ENCODE peak calls at places on chromosomes 1 and 21, in seven cellular contexts. One of them, this sample, is unnamed.

GRCh38 chr1:6727535-6727934 is 25.9 kb upstream of the DNAJC11 start:
- DNase-seq in SK-N-SH: peak; percentile 73
- DNase-seq in sigmoid colon: no peak
- DNase-seq in suprapubic skin: no peak
- DNase-seq in tibial nerve: peak; percentile 48
- DNase-seq in stomach: peak; percentile 53
- DNase-seq in ovary: no peak
- DNase-seq in this sample: peak; percentile 59

GRCh38 chr1:214281030-214281901 is at the start of gene SMYD2:
- DNase-seq in tibial nerve: peak; percentile 27
- DNase-seq in SK-N-SH: peak; percentile 93
- DNase-seq in suprapubic skin: peak; percentile 82
- DNase-seq in sigmoid colon: peak; percentile 78
- DNase-seq in ovary: peak; percentile 79
- DNase-seq in stomach: peak; percentile 75
- DNase-seq in this sample: peak; percentile 56

GRCh38 chr21:45130324-45130774 is 56.0 kb downstream of the ADARB1 start:
- DNase-seq in sigmoid colon: peak; percentile 85
- DNase-seq in SK-N-SH: no peak
- DNase-seq in suprapubic skin: no peak
- DNase-seq in stomach: no peak
- DNase-seq in tibial nerve: no peak
- DNase-seq in ovary: peak; percentile 66
- DNase-seq in this sample: no peak

GRCh38 chr1:20478072-20478660 is 7.8 kb downstream of the CAMK2N1 start:
- DNase-seq in tibial nerve: no peak
- DNase-seq in stomach: no peak
- DNase-seq in sigmoid colon: no peak
- DNase-seq in ovary: no peak
- DNase-seq in SK-N-SH: no peak
- DNase-seq in suprapubic skin: no peak
- DNase-seq in this sample: no peak

GRCh38 chr1:63524166-63524565 is 841 bp downstream of the EFCAB7 start:
- DNase-seq in ovary: no peak
- DNase-seq in sigmoid colon: no peak
- DNase-seq in suprapubic skin: no peak
- DNase-seq in SK-N-SH: peak; percentile 4
- DNase-seq in tibial nerve: no peak
- DNase-seq in stomach: no peak
- DNase-seq in this sample: no peak

GRCh38 chr1:186790101-186790500 is 38.6 kb upstream of the PLA2G4A start:
- DNase-seq in ovary: no peak
- DNase-seq in tibial nerve: no peak
- DNase-seq in sigmoid colon: no peak
- DNase-seq in suprapubic skin: no peak
- DNase-seq in stomach: no peak
- DNase-seq in SK-N-SH: no peak
- DNase-seq in this sample: no peak

GRCh38 chr1:160710531-160711252 is 930 bp downstream of the CD48 start:
- DNase-seq in ovary: no peak
- DNase-seq in sigmoid colon: no peak
- DNase-seq in stomach: no peak
- DNase-seq in tibial nerve: no peak
- DNase-seq in suprapubic skin: no peak
- DNase-seq in SK-N-SH: no peak
- DNase-seq in this sample: no peak

GRCh38 chr1:95067069-95067468 is 5.7 kb downstream of the ALG14 start:
- DNase-seq in sigmoid colon: no peak
- DNase-seq in suprapubic skin: no peak
- DNase-seq in SK-N-SH: no peak
- DNase-seq in ovary: no peak
- DNase-seq in tibial nerve: no peak
- DNase-seq in stomach: no peak
- DNase-seq in this sample: peak; percentile 71

GRCh38 chr1:160167580-160167979 is 16.2 kb downstream of the ATP1A4 start:
- DNase-seq in suprapubic skin: no peak
- DNase-seq in stomach: no peak
- DNase-seq in tibial nerve: no peak
- DNase-seq in ovary: no peak
- DNase-seq in SK-N-SH: no peak
- DNase-seq in sigmoid colon: no peak
- DNase-seq in this sample: no peak

GRCh38 chr1:107795471-107795870 is 169.5 kb downstream of the VAV3 start:
- DNase-seq in suprapubic skin: no peak
- DNase-seq in SK-N-SH: no peak
- DNase-seq in stomach: no peak
- DNase-seq in ovary: no peak
- DNase-seq in tibial nerve: no peak
- DNase-seq in sigmoid colon: no peak
- DNase-seq in this sample: no peak

GRCh38 chr1:85027242-85027983 is 20.9 kb downstream of the MCOLN3 start:
- DNase-seq in ovary: no peak
- DNase-seq in tibial nerve: no peak
- DNase-seq in stomach: no peak
- DNase-seq in suprapubic skin: no peak
- DNase-seq in sigmoid colon: no peak
- DNase-seq in SK-N-SH: no peak
- DNase-seq in this sample: no peak

GRCh38 chr1:219459321-219460105 is 153.4 kb downstream of the ZC3H11B start:
- DNase-seq in SK-N-SH: peak; percentile 36
- DNase-seq in tibial nerve: no peak
- DNase-seq in ovary: no peak
- DNase-seq in suprapubic skin: no peak
- DNase-seq in sigmoid colon: no peak
- DNase-seq in stomach: no peak
- DNase-seq in this sample: no peak

GRCh38 chr1:87334351-87335174 is 5.9 kb downstream of the LMO4 start:
- DNase-seq in SK-N-SH: peak; percentile 42
- DNase-seq in sigmoid colon: peak; percentile 67
- DNase-seq in tibial nerve: no peak
- DNase-seq in suprapubic skin: peak; percentile 62
- DNase-seq in stomach: no peak
- DNase-seq in ovary: peak; percentile 40
- DNase-seq in this sample: no peak

GRCh38 chr1:23369335-23370013 is at the start of gene ZNF436:
- DNase-seq in sigmoid colon: peak; percentile 96
- DNase-seq in tibial nerve: peak; percentile 89
- DNase-seq in ovary: peak; percentile 90
- DNase-seq in SK-N-SH: peak; percentile 72
- DNase-seq in stomach: peak; percentile 77
- DNase-seq in suprapubic skin: peak; percentile 91
- DNase-seq in this sample: peak; percentile 41

GRCh38 chr1:23370270-23370743 is 671 bp upstream of the ZNF436 start:
- DNase-seq in suprapubic skin: no peak
- DNase-seq in stomach: no peak
- DNase-seq in SK-N-SH: no peak
- DNase-seq in tibial nerve: no peak
- DNase-seq in sigmoid colon: no peak
- DNase-seq in ovary: peak; percentile 34
- DNase-seq in this sample: no peak

GRCh38 chr1:23367451-23367790 is 2.2 kb downstream of the ZNF436 start:
- DNase-seq in stomach: no peak
- DNase-seq in sigmoid colon: no peak
- DNase-seq in SK-N-SH: no peak
- DNase-seq in ovary: peak; percentile 25
- DNase-seq in suprapubic skin: peak; percentile 64
- DNase-seq in tibial nerve: no peak
- DNase-seq in this sample: peak; percentile 19

GRCh38 chr1:23367791-23368561 is 1.7 kb downstream of the ZNF436 start:
- DNase-seq in sigmoid colon: peak; percentile 99
- DNase-seq in suprapubic skin: peak; percentile 99
- DNase-seq in ovary: peak; percentile 98
- DNase-seq in SK-N-SH: peak; percentile 97
- DNase-seq in tibial nerve: peak; percentile 97
- DNase-seq in stomach: peak; percentile 98
- DNase-seq in this sample: peak; percentile 97

DNA sequence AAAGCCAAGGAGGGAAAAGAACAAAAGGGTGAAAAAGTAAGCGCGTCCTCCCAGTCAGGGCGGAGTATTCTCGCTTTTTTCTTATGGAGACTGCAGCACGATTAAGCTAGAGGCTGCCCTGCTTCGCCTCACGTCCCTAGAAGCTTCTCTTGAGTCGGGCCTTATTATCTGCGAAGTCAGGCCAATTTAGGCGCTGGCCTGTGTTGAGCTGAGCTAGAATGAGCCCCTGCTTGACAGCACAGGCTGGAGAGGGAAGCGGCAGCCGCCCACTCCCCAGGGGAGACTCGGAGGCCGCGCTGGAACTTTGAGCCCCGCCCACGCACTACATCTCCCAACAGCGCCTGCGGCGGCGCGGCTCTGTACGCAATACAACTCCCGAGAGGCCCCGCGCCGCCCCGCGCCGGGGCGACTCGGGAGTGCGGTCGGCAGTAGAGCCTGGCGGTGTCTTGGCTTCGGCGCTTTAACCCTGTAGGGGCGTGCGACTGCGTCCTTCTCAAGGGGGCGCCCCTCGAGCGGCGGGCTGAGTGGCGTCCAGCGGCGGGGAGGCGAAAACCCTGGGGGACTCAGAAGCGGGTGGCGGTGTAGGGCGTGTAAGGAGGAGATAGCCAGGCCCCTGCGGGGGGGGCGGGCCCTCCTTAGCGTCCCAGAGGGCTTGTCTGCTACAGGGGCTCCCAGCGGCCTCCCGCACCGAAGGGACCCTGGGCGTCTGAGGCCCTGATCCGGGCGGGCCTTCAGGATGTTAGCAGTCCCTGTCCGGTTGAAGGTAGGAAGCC is 888 bp downstream of the ZNF436 start:
- DNase-seq in SK-N-SH: peak; percentile 89
- DNase-seq in tibial nerve: peak; percentile 88
- DNase-seq in ovary: peak; percentile 93
- DNase-seq in sigmoid colon: peak; percentile 96
- DNase-seq in stomach: peak; percentile 92
- DNase-seq in suprapubic skin: peak; percentile 95
- DNase-seq in this sample: peak; percentile 85
- TF ChIP-seq EP300 in SK-N-SH: no peak
- TF ChIP-seq EP300 in tibial nerve: peak; percentile 97
- TF ChIP-seq EP300 in ovary: peak; percentile 53
- TF ChIP-seq EP300 in sigmoid colon: no peak
- TF ChIP-seq EP300 in stomach: no peak
- TF ChIP-seq EP300 in suprapubic skin: peak; percentile 39
- TF ChIP-seq EP300 in this sample: no peak

DNA sequence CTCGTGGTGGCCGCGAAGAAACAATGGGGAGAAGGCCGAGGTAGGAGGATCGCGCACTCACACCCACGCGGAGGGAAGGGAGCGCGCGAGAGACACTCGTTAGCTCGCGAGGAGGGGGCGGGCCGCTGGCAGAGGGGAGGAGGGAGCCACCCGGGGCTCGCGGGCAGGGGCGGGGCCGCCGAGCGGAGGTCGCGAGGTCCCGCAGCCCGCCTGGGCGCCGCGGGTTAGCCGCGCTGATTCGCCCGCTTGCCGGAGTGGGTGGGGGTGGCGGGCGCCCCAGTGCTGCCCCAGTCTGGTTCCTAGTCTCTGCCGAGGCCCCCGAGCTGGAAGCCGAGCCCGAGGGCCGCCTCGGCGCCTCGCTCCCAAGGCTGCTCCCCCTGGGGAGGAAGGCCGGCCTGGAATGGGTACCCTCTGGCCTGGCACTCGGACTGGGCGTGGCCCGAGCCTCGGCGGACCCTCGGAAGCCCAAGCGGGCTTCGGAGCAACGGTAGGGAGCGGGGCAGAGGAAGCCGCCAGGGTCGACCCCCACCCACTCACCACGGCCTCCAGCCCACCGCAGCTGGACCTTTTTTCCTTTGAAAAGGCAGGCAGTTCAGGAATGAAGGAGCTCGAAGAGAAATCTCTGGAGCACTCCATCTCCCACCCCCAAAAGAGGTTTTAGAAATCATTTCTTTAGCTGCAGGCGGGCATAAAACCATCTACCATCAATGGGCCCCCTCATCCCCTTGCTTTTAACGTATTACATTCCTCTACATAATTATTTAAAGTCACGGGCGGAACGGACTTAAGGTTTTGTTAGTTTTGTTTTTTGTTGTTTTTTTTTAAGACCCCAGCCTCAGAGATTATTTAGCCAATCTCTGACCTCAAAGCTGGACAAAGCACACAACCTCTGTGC is 727 bp upstream of the TUT4 start:
- DNase-seq in tibial nerve: peak; percentile 72
- DNase-seq in ovary: peak; percentile 93
- DNase-seq in stomach: peak; percentile 79
- DNase-seq in SK-N-SH: peak; percentile 94
- DNase-seq in sigmoid colon: peak; percentile 93
- DNase-seq in suprapubic skin: peak; percentile 91
- DNase-seq in this sample: peak; percentile 74
- TF ChIP-seq EP300 in tibial nerve: peak; percentile 65
- TF ChIP-seq EP300 in ovary: no peak
- TF ChIP-seq EP300 in stomach: no peak
- TF ChIP-seq EP300 in SK-N-SH: no peak
- TF ChIP-seq EP300 in sigmoid colon: no peak
- TF ChIP-seq EP300 in suprapubic skin: no peak
- TF ChIP-seq EP300 in this sample: no peak

GRCh38 chr1:234093741-234094140 is 189.3 kb downstream of the SLC35F3 start:
- DNase-seq in stomach: no peak
- DNase-seq in ovary: peak; percentile 37
- DNase-seq in sigmoid colon: peak; percentile 69
- DNase-seq in tibial nerve: peak; percentile 10
- DNase-seq in suprapubic skin: no peak
- DNase-seq in SK-N-SH: peak; percentile 39
- DNase-seq in this sample: no peak

GRCh38 chr1:234090212-234091064 is 186.0 kb downstream of the SLC35F3 start:
- DNase-seq in tibial nerve: no peak
- DNase-seq in sigmoid colon: no peak
- DNase-seq in SK-N-SH: no peak
- DNase-seq in ovary: no peak
- DNase-seq in stomach: no peak
- DNase-seq in suprapubic skin: no peak
- DNase-seq in this sample: no peak

GRCh38 chr1:234089396-234089795 is 184.9 kb downstream of the SLC35F3 start:
- DNase-seq in ovary: no peak
- DNase-seq in suprapubic skin: no peak
- DNase-seq in tibial nerve: no peak
- DNase-seq in stomach: no peak
- DNase-seq in SK-N-SH: peak; percentile 22
- DNase-seq in sigmoid colon: no peak
- DNase-seq in this sample: no peak

GRCh38 chr1:234093107-234093506 is 188.6 kb downstream of the SLC35F3 start:
- DNase-seq in suprapubic skin: no peak
- DNase-seq in tibial nerve: no peak
- DNase-seq in stomach: no peak
- DNase-seq in sigmoid colon: no peak
- DNase-seq in ovary: no peak
- DNase-seq in SK-N-SH: no peak
- DNase-seq in this sample: no peak

GRCh38 chr1:234091065-234091401 is 186.6 kb downstream of the SLC35F3 start:
- DNase-seq in sigmoid colon: no peak
- DNase-seq in tibial nerve: no peak
- DNase-seq in SK-N-SH: no peak
- DNase-seq in ovary: no peak
- DNase-seq in suprapubic skin: no peak
- DNase-seq in stomach: no peak
- DNase-seq in this sample: no peak
- TF ChIP-seq EP300 in sigmoid colon: no peak
- TF ChIP-seq EP300 in tibial nerve: no peak
- TF ChIP-seq EP300 in SK-N-SH: no peak
- TF ChIP-seq EP300 in ovary: no peak
- TF ChIP-seq EP300 in suprapubic skin: no peak
- TF ChIP-seq EP300 in stomach: no peak
- TF ChIP-seq EP300 in this sample: no peak

DNA sequence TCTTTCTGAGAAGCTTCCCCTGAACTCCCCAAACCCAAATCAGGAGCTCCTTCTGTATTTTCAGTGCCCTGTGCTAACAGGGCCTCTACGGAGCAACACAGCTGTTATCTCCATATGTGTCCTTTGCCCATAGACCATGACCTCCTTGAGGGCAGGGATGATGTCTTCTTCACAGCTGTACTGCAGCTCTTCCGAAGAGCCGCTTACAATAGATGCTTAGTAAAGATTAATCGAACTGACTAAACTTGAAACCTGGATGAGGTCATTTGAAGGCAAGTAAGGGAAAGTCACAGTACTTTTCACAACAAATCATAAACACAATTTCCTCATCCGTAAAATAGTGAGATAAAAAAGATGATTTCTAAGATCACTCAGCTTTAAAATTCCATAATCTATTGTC is 4.4 kb upstream of the KCNN3 start:
- DNase-seq in tibial nerve: no peak
- DNase-seq in SK-N-SH: no peak
- DNase-seq in ovary: no peak
- DNase-seq in stomach: no peak
- DNase-seq in suprapubic skin: no peak
- DNase-seq in sigmoid colon: peak; percentile 15
- DNase-seq in this sample: no peak
- TF ChIP-seq EP300 in tibial nerve: no peak
- TF ChIP-seq EP300 in SK-N-SH: no peak
- TF ChIP-seq EP300 in ovary: no peak
- TF ChIP-seq EP300 in stomach: no peak
- TF ChIP-seq EP300 in suprapubic skin: no peak
- TF ChIP-seq EP300 in sigmoid colon: no peak
- TF ChIP-seq EP300 in this sample: no peak